ENCODE peak calls at places on chromosome 19, in eight cellular contexts. G is cardiac muscle cell; U is tibial nerve; J is endodermal cell; W is left ventricle myocardium inferior; C is PC-9; A is heart right ventricle; S is effector memory CD4-positive, alpha-beta T cell. N is an unnamed sample. For H3K4me1 and H3K36me3, the result is how much of the 10 kb centered on the place peaks cover.

GRCh38 chr19:15464394-15465385 is at the start of gene RASAL3:
- DNase-seq in S (peak), W (no peak), U (no peak), A (peak), G (peak), J (peak), C (no peak), N (no peak)

GRCh38 chr19:48121066-48121465 is 10.4 kb upstream of the PLA2G4C start:
- DNase-seq in C (no peak), A (no peak), S (no peak), J (no peak), U (no peak), W (no peak), G (no peak), N (no peak)

GRCh38 chr19:43534811-43535761 is 2.1 kb downstream of the ZNF575 start:
- DNase-seq in G (peak), S (no peak), U (peak), J (peak), A (peak), C (no peak), W (peak), N (no peak)

GRCh38 chr19:55500368-55500952 is 12.2 kb downstream of the SSC5D start:
- DNase-seq in A (no peak), W (no peak), G (no peak), J (no peak), S (no peak), C (no peak), U (no peak), N (no peak)

GRCh38 chr19:48558018-48558684 is 6.2 kb downstream of the SULT2B1 start:
- DNase-seq in A (peak), G (peak), C (no peak), W (no peak), J (peak), S (no peak), U (no peak), N (no peak)

GRCh38 chr19:54317108-54317964 is 4.4 kb upstream of the LILRA5 start:
- DNase-seq in G (no peak), C (no peak), W (no peak), U (no peak), J (no peak), A (no peak), S (no peak), N (no peak)

GRCh38 chr19:10001899-10002298 is 8.4 kb downstream of the COL5A3 start:
- DNase-seq in W (peak), G (peak), J (peak), S (no peak), C (no peak), U (no peak), A (peak), N (no peak)

GRCh38 chr19:38298841-38299680 is 5.0 kb upstream of the C19orf33 start:
- DNase-seq in S (no peak), W (no peak), U (no peak), J (no peak), G (peak), C (peak), A (no peak), N (no peak)

GRCh38 chr19:44002212-44002565 is 568 bp upstream of the ZNF230 start:
- DNase-seq in U (no peak), J (no peak), C (no peak), G (no peak), W (no peak), S (no peak), A (no peak), N (no peak)

GRCh38 chr19:15101479-15102082 is 5.6 kb upstream of the SYDE1 start:
- DNase-seq in G (peak), S (no peak), C (no peak), A (no peak), J (peak), U (no peak), W (no peak), N (no peak)

GRCh38 chr19:10289836-10290438 is at the start of gene ICAM5:
- DNase-seq in S (no peak), J (no peak), G (peak), W (no peak), A (no peak), U (no peak), C (no peak), N (no peak)

GRCh38 chr19:21559444-21559843 is 54.0 kb downstream of the ZNF429 start:
- DNase-seq in J (no peak), S (no peak), G (no peak), U (no peak), W (no peak), C (no peak), A (no peak), N (no peak)

GRCh38 chr19:35345671-35346111 is 2.0 kb upstream of the FFAR1 start:
- DNase-seq in S (no peak), G (no peak), U (no peak), A (no peak), C (no peak), J (peak), W (no peak), N (no peak)

GRCh38 chr19:55576746-55577145 is 3.9 kb downstream of the ZNF579 start:
- DNase-seq in A (no peak), J (no peak), W (no peak), G (no peak), S (no peak), C (no peak), U (no peak), N (no peak)

GRCh38 chr19:35963514-35963913 is 27.3 kb downstream of the LRFN3 start:
- DNase-seq in A (no peak), C (no peak), G (peak), J (peak), W (no peak), S (no peak), U (no peak), N (peak)

GRCh38 chr19:35249146-35249847 is 495 bp downstream of the LSR start:
- DNase-seq in G (no peak), J (peak), S (no peak), C (no peak), W (no peak), U (no peak), A (no peak), N (peak)

GRCh38 chr19:1112254-1113208 is 8.7 kb downstream of the GPX4 start:
- DNase-seq in J (peak), U (peak), C (no peak), S (no peak), W (no peak), A (peak), G (no peak), N (no peak)

GRCh38 chr19:51367565-51368365 is 1.0 kb downstream of the CLDND2 start:
- DNase-seq in S (peak), C (peak), A (peak), J (peak), W (peak), G (peak), U (peak), N (peak)

GRCh38 chr19:51366050-51366998 is at the start of gene ETFB:
- DNase-seq in J (peak), G (peak), A (peak), C (peak), U (peak), W (peak), S (peak), N (peak)

GRCh38 chr19:51366999-51367564 is 894 bp upstream of the ETFB start:
- DNase-seq in W (peak), C (peak), U (no peak), S (peak), A (peak), G (no peak), J (no peak), N (no peak)

GRCh38 chr19:51364200-51365106 is 1.7 kb downstream of the ETFB start:
- DNase-seq in S (no peak), J (no peak), A (no peak), C (peak), G (no peak), W (no peak), U (no peak), N (no peak)

GRCh38 chr19:51365211-51366049 is 758 bp downstream of the ETFB start:
- DNase-seq in A (no peak), W (no peak), C (peak), G (peak), U (no peak), S (no peak), J (peak), N (peak)
- H3K4me1 ChIP-seq in A (under half), W (half or more), C (under half), G (under half), U (under half), S (under half), J (under half), N (half or more)

DNA sequence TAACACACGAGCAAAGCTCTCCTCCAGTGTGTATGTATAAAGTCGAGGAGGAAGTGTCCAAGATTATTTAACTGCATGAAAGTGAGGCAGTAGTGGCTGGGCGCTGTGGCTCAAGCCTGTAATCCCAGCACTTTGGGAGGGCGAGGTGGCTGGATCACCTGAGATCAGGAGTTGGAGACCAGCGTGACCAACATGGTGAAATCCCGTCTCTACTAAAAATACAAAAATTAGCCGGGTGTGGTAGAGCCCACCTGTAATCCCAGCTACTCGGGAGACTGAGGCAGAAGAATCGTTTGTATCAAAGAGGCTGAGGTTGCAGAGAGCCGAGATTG is 1.2 kb upstream of the ZNF20 start:
- DNase-seq in A (no peak), G (no peak), S (no peak), U (no peak), W (no peak), C (no peak), J (no peak), N (no peak)
- H3K36me3 ChIP-seq in A (under half), G (under half), S (under half), U (under half), W (under half), C (under half), J (half or more), N (half or more)

GRCh38 chr19:41413947-41414346 is 13.2 kb downstream of the B3GNT8 start:
- DNase-seq in C (no peak), U (no peak), A (no peak), G (no peak), J (no peak), W (no peak), S (no peak), N (no peak)

GRCh38 chr19:41412953-41413352 is 14.2 kb downstream of the B3GNT8 start:
- DNase-seq in S (no peak), G (no peak), A (no peak), C (no peak), U (no peak), J (no peak), W (no peak), N (no peak)

GRCh38 chr19:41420101-41420880 is 6.9 kb downstream of the B3GNT8 start:
- DNase-seq in A (no peak), U (no peak), W (no peak), G (no peak), J (no peak), C (no peak), S (no peak), N (no peak)

GRCh38 chr19:41415154-41415571 is 12.0 kb downstream of the B3GNT8 start:
- DNase-seq in C (no peak), J (no peak), G (no peak), A (no peak), S (no peak), W (no peak), U (no peak), N (no peak)

DNA sequence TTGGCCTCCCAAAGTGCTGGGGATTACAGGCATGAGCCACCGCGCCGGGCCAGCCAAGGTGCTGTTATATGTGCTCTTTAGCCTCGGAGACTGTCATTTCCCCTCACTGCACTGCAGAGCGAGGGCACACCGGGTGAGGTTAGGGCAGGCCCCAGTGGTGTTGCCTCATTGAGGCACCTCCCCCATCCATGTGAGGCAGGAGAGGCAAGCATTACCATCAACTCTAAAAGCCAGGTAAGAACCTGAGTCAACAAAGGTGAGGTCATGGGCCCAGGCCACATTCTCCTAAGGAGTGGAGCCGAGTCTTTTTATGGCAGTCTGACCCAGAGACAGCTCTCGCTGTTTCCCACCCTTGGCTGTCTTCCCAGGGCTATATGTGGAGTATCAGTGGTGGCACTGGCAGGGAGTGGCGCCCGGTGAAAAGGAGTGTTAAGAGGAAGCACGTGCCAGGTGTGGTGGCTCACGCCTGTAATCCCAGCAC is 10.9 kb downstream of the B3GNT8 start:
- DNase-seq in A (no peak), C (no peak), J (no peak), U (no peak), S (no peak), W (no peak), G (no peak), N (no peak)
- H3K4me1 ChIP-seq in A (under half), C (under half), J (under half), U (under half), S (under half), W (under half), G (under half), N (under half)

DNA sequence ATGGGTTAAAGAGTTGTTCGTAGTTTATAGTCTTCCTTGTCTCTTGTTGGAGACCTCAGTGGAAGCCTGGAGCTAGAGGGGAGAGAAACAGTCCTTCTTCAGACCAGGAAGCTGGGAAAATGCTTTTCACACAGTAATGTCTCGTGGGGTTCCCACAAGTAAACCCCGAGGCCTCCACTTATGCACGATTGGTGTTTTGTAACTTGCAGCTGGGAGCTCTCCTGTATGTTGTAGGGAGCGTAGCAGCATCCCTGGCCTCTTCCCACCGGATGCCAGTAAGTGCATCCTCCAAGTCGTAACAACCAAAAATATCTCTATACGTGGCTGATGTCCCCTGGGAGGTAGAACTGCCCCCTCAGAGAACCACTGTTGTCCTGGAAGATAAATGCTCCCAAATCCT is 3.5 kb downstream of the CHAF1A start:
- DNase-seq in U (no peak), C (no peak), G (no peak), W (no peak), J (peak), A (no peak), S (no peak), N (no peak)
- H3K36me3 ChIP-seq in U (under half), C (under half), G (under half), W (under half), J (under half), A (under half), S (under half), N (half or more)

N was measured in SJSA1.